ENCODE peak calls at places on chromosomes 2 and 18, in five cellular contexts. One of them, this sample, is unnamed.

GRCh38 chr2:4340536-4340935 is 637.2 kb downstream of the DCDC2C start:
- DNase-seq in GM12864: no peak
- DNase-seq in tibial artery: no peak
- DNase-seq in foreskin fibroblast: no peak
- DNase-seq in erythroblast: no peak
- DNase-seq in this sample: no peak

GRCh38 chr18:32167980-32168379 is 21.9 kb upstream of the MEP1B start:
- DNase-seq in GM12864: no peak
- DNase-seq in tibial artery: no peak
- DNase-seq in foreskin fibroblast: no peak
- DNase-seq in erythroblast: no peak
- DNase-seq in this sample: no peak

GRCh38 chr2:232931636-232932035 is 61.6 kb downstream of the SNORC start:
- DNase-seq in GM12864: no peak
- DNase-seq in tibial artery: no peak
- DNase-seq in foreskin fibroblast: peak; percentile 31
- DNase-seq in erythroblast: no peak
- DNase-seq in this sample: no peak

GRCh38 chr18:12606592-12607315 is 51.2 kb downstream of the SPIRE1 start:
- DNase-seq in GM12864: no peak
- DNase-seq in tibial artery: no peak
- DNase-seq in foreskin fibroblast: peak; percentile 77
- DNase-seq in erythroblast: no peak
- DNase-seq in this sample: no peak

GRCh38 chr2:114201781-114202180 is 240.7 kb upstream of the DPP10 start:
- DNase-seq in GM12864: no peak
- DNase-seq in tibial artery: no peak
- DNase-seq in foreskin fibroblast: no peak
- DNase-seq in erythroblast: no peak
- DNase-seq in this sample: no peak

GRCh38 chr2:181052523-181052891 is 72.1 kb downstream of the UBE2E3 start:
- DNase-seq in GM12864: no peak
- DNase-seq in tibial artery: no peak
- DNase-seq in foreskin fibroblast: no peak
- DNase-seq in erythroblast: no peak
- DNase-seq in this sample: no peak

GRCh38 chr2:43906448-43907122 is 67.8 kb downstream of the ABCG8 start:
- DNase-seq in GM12864: no peak
- DNase-seq in tibial artery: no peak
- DNase-seq in foreskin fibroblast: no peak
- DNase-seq in erythroblast: no peak
- DNase-seq in this sample: no peak

GRCh38 chr2:2947406-2947805 is 430.2 kb downstream of the EIPR1 start:
- DNase-seq in GM12864: no peak
- DNase-seq in tibial artery: no peak
- DNase-seq in foreskin fibroblast: no peak
- DNase-seq in erythroblast: no peak
- DNase-seq in this sample: no peak

GRCh38 chr2:173716458-173717052 is 248.6 kb downstream of the SP3 start:
- DNase-seq in GM12864: no peak
- DNase-seq in tibial artery: no peak
- DNase-seq in foreskin fibroblast: no peak
- DNase-seq in erythroblast: no peak
- DNase-seq in this sample: no peak

GRCh38 chr2:153940511-153940910 is 68.8 kb downstream of the GALNT13 start:
- DNase-seq in GM12864: no peak
- DNase-seq in tibial artery: no peak
- DNase-seq in foreskin fibroblast: no peak
- DNase-seq in erythroblast: no peak
- DNase-seq in this sample: no peak

GRCh38 chr2:204027105-204027504 is 90.5 kb downstream of the ICOS start:
- DNase-seq in GM12864: no peak
- DNase-seq in tibial artery: no peak
- DNase-seq in foreskin fibroblast: no peak
- DNase-seq in erythroblast: no peak
- DNase-seq in this sample: no peak

GRCh38 chr2:116979941-116980340 is 834.5 kb upstream of the DDX18 start:
- DNase-seq in GM12864: no peak
- DNase-seq in tibial artery: no peak
- DNase-seq in foreskin fibroblast: no peak
- DNase-seq in erythroblast: no peak
- DNase-seq in this sample: no peak